ENCODE peak calls at places on chromosomes 12 and 14, in six cellular contexts. One of them, this sample, is unnamed.

GRCh38 chr12:76299536-76300296 is 48.5 kb downstream of the BBS10 start:
- DNase-seq in H1: no peak
- DNase-seq in trophoblast cell: peak
- DNase-seq in H9: no peak
- DNase-seq in mesendoderm: peak
- DNase-seq in neuronal stem cell: no peak
- DNase-seq in this sample: peak

GRCh38 chr14:22583994-22584393 is 5.0 kb downstream of the DAD1 start:
- DNase-seq in H1: no peak
- DNase-seq in trophoblast cell: no peak
- DNase-seq in H9: no peak
- DNase-seq in mesendoderm: no peak
- DNase-seq in neuronal stem cell: no peak
- DNase-seq in this sample: no peak

GRCh38 chr12:18206198-18206597 is 55.1 kb upstream of the PIK3C2G start:
- DNase-seq in H1: no peak
- DNase-seq in trophoblast cell: no peak
- DNase-seq in H9: no peak
- DNase-seq in mesendoderm: no peak
- DNase-seq in neuronal stem cell: no peak
- DNase-seq in this sample: no peak

GRCh38 chr14:77809011-77809410 is 9.1 kb downstream of the ADCK1 start:
- DNase-seq in H1: no peak
- DNase-seq in trophoblast cell: no peak
- DNase-seq in H9: no peak
- DNase-seq in mesendoderm: no peak
- DNase-seq in neuronal stem cell: no peak
- DNase-seq in this sample: no peak

GRCh38 chr12:6228535-6229223 is 28.5 kb downstream of the CD9 start:
- DNase-seq in H1: no peak
- DNase-seq in trophoblast cell: no peak
- DNase-seq in H9: no peak
- DNase-seq in mesendoderm: no peak
- DNase-seq in neuronal stem cell: no peak
- DNase-seq in this sample: no peak

GRCh38 chr12:2845280-2845679 is 10.4 kb upstream of the NRIP2 start:
- DNase-seq in H1: no peak
- DNase-seq in trophoblast cell: no peak
- DNase-seq in H9: no peak
- DNase-seq in mesendoderm: peak
- DNase-seq in neuronal stem cell: no peak
- DNase-seq in this sample: peak

GRCh38 chr14:65961004-65961403 is 525.2 kb upstream of the CCDC196 start:
- DNase-seq in H1: peak
- DNase-seq in trophoblast cell: peak
- DNase-seq in H9: peak
- DNase-seq in mesendoderm: peak
- DNase-seq in neuronal stem cell: peak
- DNase-seq in this sample: peak

GRCh38 chr12:11508699-11509098 is 113.3 kb upstream of the PRB2 start:
- DNase-seq in H1: no peak
- DNase-seq in trophoblast cell: peak
- DNase-seq in H9: peak
- DNase-seq in mesendoderm: peak
- DNase-seq in neuronal stem cell: no peak
- DNase-seq in this sample: peak

GRCh38 chr14:100590726-100591452 is 3.7 kb upstream of the BEGAIN start:
- DNase-seq in H1: no peak
- DNase-seq in trophoblast cell: no peak
- DNase-seq in H9: no peak
- DNase-seq in mesendoderm: no peak
- DNase-seq in neuronal stem cell: no peak
- DNase-seq in this sample: no peak

GRCh38 chr14:23805761-23806160 is 147.8 kb upstream of the DHRS4 start:
- DNase-seq in H1: no peak
- DNase-seq in trophoblast cell: no peak
- DNase-seq in H9: no peak
- DNase-seq in mesendoderm: no peak
- DNase-seq in neuronal stem cell: no peak
- DNase-seq in this sample: no peak

GRCh38 chr14:76396714-76397187 is 20.8 kb downstream of the ESRRB start:
- DNase-seq in H1: no peak
- DNase-seq in trophoblast cell: no peak
- DNase-seq in H9: no peak
- DNase-seq in mesendoderm: no peak
- DNase-seq in neuronal stem cell: no peak
- DNase-seq in this sample: no peak

GRCh38 chr12:90808568-90808967 is 146.4 kb downstream of the CCER1 start:
- DNase-seq in H1: no peak
- DNase-seq in trophoblast cell: peak
- DNase-seq in H9: no peak
- DNase-seq in mesendoderm: no peak
- DNase-seq in neuronal stem cell: no peak
- DNase-seq in this sample: no peak

GRCh38 chr12:3367750-3368444 is 123.1 kb upstream of the PRMT8 start:
- DNase-seq in H1: no peak
- DNase-seq in trophoblast cell: no peak
- DNase-seq in H9: peak
- DNase-seq in mesendoderm: no peak
- DNase-seq in neuronal stem cell: no peak
- DNase-seq in this sample: no peak

GRCh38 chr12:29278673-29279420 is 102.1 kb downstream of the ERGIC2 start:
- DNase-seq in H1: no peak
- DNase-seq in trophoblast cell: peak
- DNase-seq in H9: no peak
- DNase-seq in mesendoderm: no peak
- DNase-seq in neuronal stem cell: no peak
- DNase-seq in this sample: no peak

GRCh38 chr12:96454396-96454795 is 35.0 kb upstream of the CFAP54 start:
- DNase-seq in H1: no peak
- DNase-seq in trophoblast cell: no peak
- DNase-seq in H9: no peak
- DNase-seq in mesendoderm: no peak
- DNase-seq in neuronal stem cell: no peak
- DNase-seq in this sample: no peak

GRCh38 chr12:34291001-34291400 is 268.7 kb downstream of the ALG10 start:
- DNase-seq in H1: no peak
- DNase-seq in trophoblast cell: no peak
- DNase-seq in H9: no peak
- DNase-seq in mesendoderm: no peak
- DNase-seq in neuronal stem cell: no peak
- DNase-seq in this sample: no peak

DNA sequence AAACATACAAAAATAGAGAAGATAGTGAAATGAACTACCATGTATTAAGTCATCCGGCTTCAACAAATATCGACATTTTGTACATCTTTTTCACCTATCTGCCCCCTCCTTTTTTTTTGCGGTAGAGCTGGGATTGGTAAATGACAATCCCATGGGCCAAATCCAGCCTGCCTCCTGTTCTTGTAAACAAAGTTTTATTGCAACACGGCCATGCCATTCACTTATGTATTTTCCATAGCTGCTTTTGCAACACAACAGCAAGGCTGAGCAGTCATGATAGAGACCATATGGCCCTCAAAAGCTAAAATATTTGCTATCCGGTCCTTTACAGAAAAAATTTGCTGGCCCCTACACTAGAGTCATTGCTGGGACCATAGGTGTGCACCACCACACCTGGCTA is 58.1 kb upstream of the PLEKHG3 start:
- DNase-seq in H1: no peak
- DNase-seq in trophoblast cell: peak
- DNase-seq in H9: no peak
- DNase-seq in mesendoderm: peak
- DNase-seq in neuronal stem cell: no peak
- DNase-seq in this sample: peak
- H3K4ac ChIP-seq in H1: no peak
- H3K4ac ChIP-seq in trophoblast cell: peak
- H3K4ac ChIP-seq in H9: no peak
- H3K4ac ChIP-seq in mesendoderm: peak
- H3K4ac ChIP-seq in neuronal stem cell: no peak
- H3K4ac ChIP-seq in this sample: no peak

GRCh38 chr14:68691031-68691864 is 101.6 kb downstream of the ZFP36L1 start:
- DNase-seq in H1: no peak
- DNase-seq in trophoblast cell: no peak
- DNase-seq in H9: peak
- DNase-seq in mesendoderm: no peak
- DNase-seq in neuronal stem cell: peak
- DNase-seq in this sample: no peak
- H2AK5ac ChIP-seq in H1: no peak
- H2AK5ac ChIP-seq in trophoblast cell: no peak
- H2AK5ac ChIP-seq in H9: no peak
- H2AK5ac ChIP-seq in mesendoderm: no peak
- H2AK5ac ChIP-seq in neuronal stem cell: peak
- H2AK5ac ChIP-seq in this sample: peak

GRCh38 chr14:75231320-75231719 is 47.3 kb upstream of the FOS start:
- DNase-seq in H1: no peak
- DNase-seq in trophoblast cell: no peak
- DNase-seq in H9: no peak
- DNase-seq in mesendoderm: no peak
- DNase-seq in neuronal stem cell: no peak
- DNase-seq in this sample: no peak

GRCh38 chr14:75236897-75237296 is 41.7 kb upstream of the FOS start:
- DNase-seq in H1: no peak
- DNase-seq in trophoblast cell: no peak
- DNase-seq in H9: no peak
- DNase-seq in mesendoderm: no peak
- DNase-seq in neuronal stem cell: no peak
- DNase-seq in this sample: no peak

GRCh38 chr14:75232597-75232996 is 46.0 kb upstream of the FOS start:
- DNase-seq in H1: no peak
- DNase-seq in trophoblast cell: no peak
- DNase-seq in H9: no peak
- DNase-seq in mesendoderm: peak
- DNase-seq in neuronal stem cell: no peak
- DNase-seq in this sample: no peak

GRCh38 chr14:75229923-75230792 is 48.5 kb upstream of the FOS start:
- DNase-seq in H1: no peak
- DNase-seq in trophoblast cell: peak
- DNase-seq in H9: no peak
- DNase-seq in mesendoderm: peak
- DNase-seq in neuronal stem cell: no peak
- DNase-seq in this sample: peak

DNA sequence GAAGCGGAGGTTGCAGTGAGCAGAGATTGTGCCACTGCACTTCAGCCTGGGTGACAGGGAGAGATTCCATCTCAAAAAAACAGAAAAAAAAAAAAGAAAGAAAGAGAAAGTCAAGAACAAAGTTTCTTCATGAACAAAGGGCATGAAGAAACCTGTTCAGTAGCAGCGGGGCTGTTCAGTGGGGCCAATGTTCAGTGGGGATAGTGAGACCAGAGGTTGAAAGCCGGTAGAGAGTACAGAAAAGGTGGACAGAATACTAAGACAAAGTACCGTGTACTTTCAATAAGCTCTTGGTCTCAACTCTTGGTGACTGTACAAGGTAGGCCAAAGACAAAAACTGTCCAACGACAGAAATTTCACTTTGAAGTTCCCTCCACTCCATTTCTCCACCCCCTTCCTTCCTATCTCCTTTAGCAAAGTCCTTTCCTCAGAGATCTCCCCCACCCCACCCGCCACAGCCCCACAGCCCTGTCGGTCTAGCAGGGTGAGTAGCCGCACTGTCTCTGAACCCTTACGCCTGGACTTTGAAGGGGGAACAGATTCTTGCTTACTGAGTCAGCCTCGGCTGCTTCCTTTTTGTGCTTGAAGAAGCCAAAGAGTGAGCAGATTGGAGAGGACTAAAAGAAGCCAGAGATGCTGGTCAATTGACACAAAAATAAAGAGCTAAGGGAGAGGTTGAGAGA is 44.3 kb upstream of the FOS start:
- DNase-seq in H1: no peak
- DNase-seq in trophoblast cell: peak
- DNase-seq in H9: no peak
- DNase-seq in mesendoderm: no peak
- DNase-seq in neuronal stem cell: no peak
- DNase-seq in this sample: peak
- H3K9ac ChIP-seq in H1: no peak
- H3K9ac ChIP-seq in trophoblast cell: no peak
- H3K9ac ChIP-seq in H9: no peak
- H3K9ac ChIP-seq in mesendoderm: no peak
- H3K9ac ChIP-seq in neuronal stem cell: no peak
- H3K9ac ChIP-seq in this sample: no peak

GRCh38 chr12:114669501-114670256 is 14.3 kb downstream of the TBX3 start:
- DNase-seq in H1: no peak
- DNase-seq in trophoblast cell: peak
- DNase-seq in H9: peak
- DNase-seq in mesendoderm: peak
- DNase-seq in neuronal stem cell: peak
- DNase-seq in this sample: peak
- H3K4ac ChIP-seq in H1: no peak
- H3K4ac ChIP-seq in trophoblast cell: peak
- H3K4ac ChIP-seq in H9: no peak
- H3K4ac ChIP-seq in mesendoderm: peak
- H3K4ac ChIP-seq in neuronal stem cell: no peak
- H3K4ac ChIP-seq in this sample: peak

GRCh38 chr14:102086346-102086971 is 385 bp downstream of the HSP90AA1 start:
- DNase-seq in H1: no peak
- DNase-seq in trophoblast cell: peak
- DNase-seq in H9: no peak
- DNase-seq in mesendoderm: peak
- DNase-seq in neuronal stem cell: no peak
- DNase-seq in this sample: peak

GRCh38 chr14:102088012-102088792 is 1.4 kb upstream of the HSP90AA1 start:
- DNase-seq in H1: peak
- DNase-seq in trophoblast cell: peak
- DNase-seq in H9: peak
- DNase-seq in mesendoderm: peak
- DNase-seq in neuronal stem cell: no peak
- DNase-seq in this sample: peak

GRCh38 chr14:102085503-102085902 is 1.3 kb downstream of the HSP90AA1 start:
- DNase-seq in H1: no peak
- DNase-seq in trophoblast cell: no peak
- DNase-seq in H9: no peak
- DNase-seq in mesendoderm: no peak
- DNase-seq in neuronal stem cell: no peak
- DNase-seq in this sample: no peak

GRCh38 chr14:102087762-102088011 is 843 bp upstream of the HSP90AA1 start:
- DNase-seq in H1: no peak
- DNase-seq in trophoblast cell: no peak
- DNase-seq in H9: no peak
- DNase-seq in mesendoderm: no peak
- DNase-seq in neuronal stem cell: no peak
- DNase-seq in this sample: no peak

DNA sequence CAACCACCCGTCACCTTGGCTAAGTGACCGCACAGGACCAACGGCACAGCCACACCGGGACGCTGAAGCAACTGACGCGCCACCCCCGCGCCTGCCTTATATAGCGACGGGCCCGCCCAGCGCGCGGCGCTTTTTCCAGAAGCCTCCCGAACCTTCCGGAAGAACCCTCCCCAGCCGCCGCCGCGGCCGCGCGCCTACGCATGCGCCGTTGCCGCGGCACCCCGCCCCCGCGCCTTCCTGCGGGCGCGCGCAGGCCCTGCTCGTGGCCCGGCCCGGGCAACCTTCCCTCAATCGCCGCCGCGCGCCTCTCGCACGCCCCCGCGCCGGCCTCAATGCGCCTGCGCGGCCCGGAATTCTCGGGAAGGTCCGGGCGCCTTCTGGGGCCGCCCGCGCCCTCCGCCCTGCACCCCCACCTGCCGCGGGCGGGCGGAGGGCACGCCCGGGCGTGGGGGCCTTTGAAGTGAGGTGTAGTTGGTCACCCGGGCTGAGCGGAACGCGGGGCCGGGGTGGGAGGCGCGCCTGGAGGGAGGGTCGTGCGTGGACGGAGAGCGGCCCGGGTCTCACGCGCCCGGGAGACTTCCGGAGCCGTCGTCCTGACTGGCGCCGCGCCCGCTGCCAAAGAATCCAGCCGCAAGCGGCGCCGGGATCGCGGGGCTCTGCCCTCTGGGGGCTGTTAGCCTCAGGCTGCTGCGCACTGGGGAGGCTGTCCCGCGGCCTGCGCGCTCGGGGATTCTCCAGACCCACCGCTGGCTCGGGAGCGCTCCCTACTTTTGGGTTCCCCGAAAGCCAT is at the start of gene HSP90AA1:
- DNase-seq in H1: peak
- DNase-seq in trophoblast cell: peak
- DNase-seq in H9: peak
- DNase-seq in mesendoderm: peak
- DNase-seq in neuronal stem cell: peak
- DNase-seq in this sample: peak
- H2AK5ac ChIP-seq in H1: peak
- H2AK5ac ChIP-seq in trophoblast cell: peak
- H2AK5ac ChIP-seq in H9: no peak
- H2AK5ac ChIP-seq in mesendoderm: peak
- H2AK5ac ChIP-seq in neuronal stem cell: peak
- H2AK5ac ChIP-seq in this sample: no peak